ENCODE peak calls at places on chromosomes 6 and 20, in five cellular contexts. One of them, this sample, is unnamed.

GRCh38 chr6:47476794-47477496 is 644 bp upstream of the CD2AP start:
- DNase-seq in CD4-positive, alpha-beta memory T cell: no peak
- DNase-seq in astrocyte of the spinal cord: no peak
- DNase-seq in hepatic stellate cell: no peak
- DNase-seq in GM23248: peak; percentile 18
- DNase-seq in this sample: no peak

GRCh38 chr20:57500235-57500634 is 24.7 kb downstream of the CTCFL start:
- DNase-seq in CD4-positive, alpha-beta memory T cell: no peak
- DNase-seq in astrocyte of the spinal cord: no peak
- DNase-seq in hepatic stellate cell: no peak
- DNase-seq in GM23248: no peak
- DNase-seq in this sample: no peak

GRCh38 chr20:57268399-57269076 is 2.1 kb upstream of the BMP7 start:
- DNase-seq in CD4-positive, alpha-beta memory T cell: no peak
- DNase-seq in astrocyte of the spinal cord: no peak
- DNase-seq in hepatic stellate cell: no peak
- DNase-seq in GM23248: no peak
- DNase-seq in this sample: no peak

GRCh38 chr20:39282619-39283092 is 320.5 kb downstream of the DHX35 start:
- DNase-seq in CD4-positive, alpha-beta memory T cell: no peak
- DNase-seq in astrocyte of the spinal cord: no peak
- DNase-seq in hepatic stellate cell: no peak
- DNase-seq in GM23248: no peak
- DNase-seq in this sample: no peak

GRCh38 chr6:117275205-117275604 is 9.8 kb downstream of the VGLL2 start:
- DNase-seq in CD4-positive, alpha-beta memory T cell: no peak
- DNase-seq in astrocyte of the spinal cord: no peak
- DNase-seq in hepatic stellate cell: no peak
- DNase-seq in GM23248: no peak
- DNase-seq in this sample: no peak

GRCh38 chr6:39953076-39953623 is 18.9 kb upstream of the MOCS1 start:
- DNase-seq in CD4-positive, alpha-beta memory T cell: no peak
- DNase-seq in astrocyte of the spinal cord: no peak
- DNase-seq in hepatic stellate cell: no peak
- DNase-seq in GM23248: no peak
- DNase-seq in this sample: no peak

GRCh38 chr20:17648306-17648646 is 33.8 kb downstream of the RRBP1 start:
- DNase-seq in CD4-positive, alpha-beta memory T cell: no peak
- DNase-seq in astrocyte of the spinal cord: no peak
- DNase-seq in hepatic stellate cell: peak; percentile 54
- DNase-seq in GM23248: no peak
- DNase-seq in this sample: no peak

GRCh38 chr6:83114164-83114563 is 46.7 kb downstream of the DOP1A start:
- DNase-seq in CD4-positive, alpha-beta memory T cell: no peak
- DNase-seq in astrocyte of the spinal cord: no peak
- DNase-seq in hepatic stellate cell: peak; percentile 16
- DNase-seq in GM23248: peak; percentile 2
- DNase-seq in this sample: peak; percentile 39

GRCh38 chr20:20932156-20932555 is 174.0 kb downstream of the LINC00237 start:
- DNase-seq in CD4-positive, alpha-beta memory T cell: no peak
- DNase-seq in astrocyte of the spinal cord: no peak
- DNase-seq in hepatic stellate cell: no peak
- DNase-seq in GM23248: no peak
- DNase-seq in this sample: no peak

GRCh38 chr20:16544949-16545348 is 28.3 kb downstream of the KIF16B start:
- DNase-seq in CD4-positive, alpha-beta memory T cell: no peak
- DNase-seq in astrocyte of the spinal cord: no peak
- DNase-seq in hepatic stellate cell: no peak
- DNase-seq in GM23248: no peak
- DNase-seq in this sample: no peak

GRCh38 chr20:38685853-38686473 is 38.3 kb upstream of the SLC32A1 start:
- DNase-seq in CD4-positive, alpha-beta memory T cell: peak; percentile 34
- DNase-seq in astrocyte of the spinal cord: peak; percentile 48
- DNase-seq in hepatic stellate cell: peak; percentile 29
- DNase-seq in GM23248: peak; percentile 57
- DNase-seq in this sample: peak; percentile 44

GRCh38 chr6:126112171-126112632 is 125.9 kb downstream of the TRMT11 start:
- DNase-seq in CD4-positive, alpha-beta memory T cell: no peak
- DNase-seq in astrocyte of the spinal cord: peak; percentile 59
- DNase-seq in hepatic stellate cell: peak; percentile 5
- DNase-seq in GM23248: no peak
- DNase-seq in this sample: peak; percentile 63

GRCh38 chr6:88209301-88209700 is 43.2 kb upstream of the CNR1 start:
- DNase-seq in CD4-positive, alpha-beta memory T cell: no peak
- DNase-seq in astrocyte of the spinal cord: no peak
- DNase-seq in hepatic stellate cell: no peak
- DNase-seq in GM23248: no peak
- DNase-seq in this sample: no peak

GRCh38 chr6:154432533-154433476 is 76.2 kb upstream of the IPCEF1 start:
- DNase-seq in CD4-positive, alpha-beta memory T cell: no peak
- DNase-seq in astrocyte of the spinal cord: no peak
- DNase-seq in hepatic stellate cell: peak; percentile 68
- DNase-seq in GM23248: peak; percentile 6
- DNase-seq in this sample: no peak

GRCh38 chr6:109455502-109456282 is at the start of gene MICAL1:
- DNase-seq in CD4-positive, alpha-beta memory T cell: peak; percentile 79
- DNase-seq in astrocyte of the spinal cord: peak; percentile 60
- DNase-seq in hepatic stellate cell: peak; percentile 80
- DNase-seq in GM23248: peak; percentile 86
- DNase-seq in this sample: peak; percentile 24

GRCh38 chr6:139776051-139776450 is 401.6 kb upstream of the CITED2 start:
- DNase-seq in CD4-positive, alpha-beta memory T cell: no peak
- DNase-seq in astrocyte of the spinal cord: peak; percentile 46
- DNase-seq in hepatic stellate cell: no peak
- DNase-seq in GM23248: no peak
- DNase-seq in this sample: no peak

GRCh38 chr6:12957321-12958051 is 240.9 kb downstream of the PHACTR1 start:
- DNase-seq in CD4-positive, alpha-beta memory T cell: peak; percentile 1
- DNase-seq in astrocyte of the spinal cord: peak; percentile 72
- DNase-seq in hepatic stellate cell: peak; percentile 22
- DNase-seq in GM23248: peak; percentile 76
- DNase-seq in this sample: peak; percentile 13

GRCh38 chr6:40436685-40437604 is 150.2 kb downstream of the LRFN2 start:
- DNase-seq in CD4-positive, alpha-beta memory T cell: no peak
- DNase-seq in astrocyte of the spinal cord: peak; percentile 4
- DNase-seq in hepatic stellate cell: no peak
- DNase-seq in GM23248: peak; percentile 12
- DNase-seq in this sample: no peak

GRCh38 chr6:160974304-160974771 is 17.2 kb upstream of the MAP3K4 start:
- DNase-seq in CD4-positive, alpha-beta memory T cell: no peak
- DNase-seq in astrocyte of the spinal cord: peak; percentile 94
- DNase-seq in hepatic stellate cell: peak; percentile 27
- DNase-seq in GM23248: peak; percentile 99
- DNase-seq in this sample: peak; percentile 97